ENCODE peak calls at places on chromosomes 13 and 19, in ten cellular contexts. K, B, P, G, Y, I, C, W, F and Q are unnamed samples.

GRCh38 chr13:36089130-36089529 is 42.1 kb downstream of the DCLK1 start:
- DNase-seq in K (no peak), B (no peak), P (no peak), G (no peak), Y (no peak), I (no peak), C (no peak), W (no peak), F (no peak), Q (no peak)

GRCh38 chr13:27261376-27261775 is 9.3 kb upstream of the RASL11A start:
- DNase-seq in K (no peak), B (no peak), P (no peak), G (no peak), Y (no peak), I (no peak), C (no peak), W (no peak), F (no peak), Q (no peak)

GRCh38 chr13:50511877-50512332 is 331.6 kb downstream of the DLEU7 start:
- DNase-seq in K (no peak), B (peak; percentile 78), P (no peak), G (no peak), Y (no peak), I (no peak), C (no peak), W (no peak), F (no peak), Q (no peak)

GRCh38 chr13:112892759-112893569 is 76.0 kb upstream of the MCF2L start:
- DNase-seq in K (no peak), B (no peak), P (no peak), G (no peak), Y (no peak), I (no peak), C (no peak), W (no peak), F (no peak), Q (no peak)

GRCh38 chr19:39704181-39705044 is at the start of gene LGALS14:
- DNase-seq in K (no peak), B (peak; percentile 5), P (no peak), G (no peak), Y (no peak), I (no peak), C (no peak), W (no peak), F (no peak), Q (no peak)

GRCh38 chr13:80894930-80895329 is 554.0 kb upstream of the SPRY2 start:
- DNase-seq in K (no peak), B (no peak), P (no peak), G (no peak), Y (no peak), I (no peak), C (no peak), W (no peak), F (no peak), Q (no peak)

GRCh38 chr19:19366691-19367396 is 38.6 kb upstream of the GATAD2A start:
- DNase-seq in K (peak; percentile 36), B (peak; percentile 89), P (peak; percentile 84), G (peak; percentile 70), Y (no peak), I (peak; percentile 50), C (no peak), W (peak; percentile 65), F (peak; percentile 87), Q (peak; percentile 78)

GRCh38 chr19:30846102-30846501 is 473.9 kb downstream of the ZNF536 start:
- DNase-seq in K (no peak), B (no peak), P (no peak), G (no peak), Y (no peak), I (no peak), C (no peak), W (no peak), F (no peak), Q (no peak)

GRCh38 chr19:38730731-38731589 is 13.3 kb downstream of the CAPN12 start:
- DNase-seq in K (no peak), B (no peak), P (no peak), G (no peak), Y (no peak), I (no peak), C (no peak), W (no peak), F (no peak), Q (no peak)

GRCh38 chr19:33392341-33393285 is 19.1 kb downstream of the CEBPG start:
- DNase-seq in K (no peak), B (no peak), P (no peak), G (no peak), Y (no peak), I (no peak), C (no peak), W (no peak), F (no peak), Q (no peak)

GRCh38 chr19:45217193-45217956 is 27.8 kb downstream of the EXOC3L2 start:
- DNase-seq in K (no peak), B (no peak), P (no peak), G (no peak), Y (no peak), I (no peak), C (no peak), W (no peak), F (no peak), Q (no peak)

GRCh38 chr19:19352823-19353222 is 32.2 kb downstream of the MAU2 start:
- DNase-seq in K (no peak), B (no peak), P (no peak), G (no peak), Y (no peak), I (no peak), C (no peak), W (no peak), F (no peak), Q (no peak)

GRCh38 chr13:26919311-26919710 is 158.7 kb upstream of the GPR12 start:
- DNase-seq in K (no peak), B (no peak), P (no peak), G (no peak), Y (no peak), I (no peak), C (no peak), W (no peak), F (no peak), Q (no peak)

GRCh38 chr19:46659151-46660007 is 1.6 kb downstream of the DACT3 start:
- DNase-seq in K (no peak), B (no peak), P (no peak), G (no peak), Y (no peak), I (no peak), C (no peak), W (no peak), F (peak; percentile 27), Q (no peak)

GRCh38 chr19:49328741-49329140 is 3.8 kb upstream of the SLC6A16 start:
- DNase-seq in K (no peak), B (no peak), P (no peak), G (no peak), Y (no peak), I (no peak), C (no peak), W (no peak), F (no peak), Q (no peak)

GRCh38 chr19:35031072-35031881 is 1.0 kb downstream of the SCN1B start:
- DNase-seq in K (no peak), B (no peak), P (no peak), G (no peak), Y (no peak), I (no peak), C (peak; percentile 12), W (no peak), F (peak; percentile 63), Q (peak; percentile 11)